ENCODE peak calls at places on chromosomes 5 and 9, in five cellular contexts. One of them, this sample, is unnamed.

GRCh38 chr5:128224336-128224735 is 140.8 kb downstream of the SLC12A2 start:
- DNase-seq in left ventricle myocardium inferior: no peak
- DNase-seq in HFF-Myc: no peak
- DNase-seq in Calu3: no peak
- DNase-seq in MCF 10A: no peak
- DNase-seq in this sample: no peak

GRCh38 chr5:120532835-120533234 is 68.7 kb downstream of the PRR16 start:
- DNase-seq in left ventricle myocardium inferior: no peak
- DNase-seq in HFF-Myc: no peak
- DNase-seq in Calu3: peak; percentile 10
- DNase-seq in MCF 10A: no peak
- DNase-seq in this sample: no peak

GRCh38 chr9:106718996-106719395 is 144.0 kb upstream of the ZNF462 start:
- DNase-seq in left ventricle myocardium inferior: no peak
- DNase-seq in HFF-Myc: no peak
- DNase-seq in Calu3: no peak
- DNase-seq in MCF 10A: peak; percentile 43
- DNase-seq in this sample: no peak

GRCh38 chr9:65411901-65412300 is 126.9 kb upstream of the FOXD4L5 start:
- DNase-seq in left ventricle myocardium inferior: no peak
- DNase-seq in HFF-Myc: no peak
- DNase-seq in Calu3: no peak
- DNase-seq in MCF 10A: no peak
- DNase-seq in this sample: no peak

GRCh38 chr5:157431544-157432200 is 28.3 kb upstream of the NIPAL4 start:
- DNase-seq in left ventricle myocardium inferior: no peak
- DNase-seq in HFF-Myc: peak; percentile 54
- DNase-seq in Calu3: peak; percentile 52
- DNase-seq in MCF 10A: peak; percentile 82
- DNase-seq in this sample: no peak

GRCh38 chr9:136848393-136849037 is 694 bp upstream of the PHPT1 start:
- DNase-seq in left ventricle myocardium inferior: peak; percentile 51
- DNase-seq in HFF-Myc: no peak
- DNase-seq in Calu3: peak; percentile 44
- DNase-seq in MCF 10A: peak; percentile 47
- DNase-seq in this sample: no peak

GRCh38 chr5:172868924-172869565 is 35.0 kb downstream of the ERGIC1 start:
- DNase-seq in left ventricle myocardium inferior: peak; percentile 81
- DNase-seq in HFF-Myc: no peak
- DNase-seq in Calu3: peak; percentile 54
- DNase-seq in MCF 10A: peak; percentile 99
- DNase-seq in this sample: no peak

GRCh38 chr5:59660737-59661136 is 232.8 kb downstream of the PDE4D start:
- DNase-seq in left ventricle myocardium inferior: no peak
- DNase-seq in HFF-Myc: no peak
- DNase-seq in Calu3: peak; percentile 11
- DNase-seq in MCF 10A: peak; percentile 36
- DNase-seq in this sample: no peak

GRCh38 chr9:70998962-70999361 is 122.5 kb downstream of the TRPM3 start:
- DNase-seq in left ventricle myocardium inferior: no peak
- DNase-seq in HFF-Myc: no peak
- DNase-seq in Calu3: no peak
- DNase-seq in MCF 10A: no peak
- DNase-seq in this sample: no peak

GRCh38 chr9:123960965-123961364 is 31.0 kb upstream of the DENND1A start:
- DNase-seq in left ventricle myocardium inferior: no peak
- DNase-seq in HFF-Myc: no peak
- DNase-seq in Calu3: no peak
- DNase-seq in MCF 10A: no peak
- DNase-seq in this sample: no peak

GRCh38 chr9:133440884-133441283 is 18.7 kb downstream of the ADAMTS13 start:
- DNase-seq in left ventricle myocardium inferior: no peak
- DNase-seq in HFF-Myc: no peak
- DNase-seq in Calu3: no peak
- DNase-seq in MCF 10A: no peak
- DNase-seq in this sample: no peak

GRCh38 chr5:31889131-31889561 is 250.2 kb downstream of the PDZD2 start:
- DNase-seq in left ventricle myocardium inferior: no peak
- DNase-seq in HFF-Myc: no peak
- DNase-seq in Calu3: no peak
- DNase-seq in MCF 10A: no peak
- DNase-seq in this sample: no peak

GRCh38 chr5:132253452-132254320 is 3.8 kb upstream of the PDLIM4 start:
- DNase-seq in left ventricle myocardium inferior: no peak
- DNase-seq in HFF-Myc: no peak
- DNase-seq in Calu3: no peak
- DNase-seq in MCF 10A: no peak
- DNase-seq in this sample: peak; percentile 53

GRCh38 chr5:132251220-132251725 is 6.2 kb upstream of the PDLIM4 start:
- DNase-seq in left ventricle myocardium inferior: no peak
- DNase-seq in HFF-Myc: no peak
- DNase-seq in Calu3: no peak
- DNase-seq in MCF 10A: no peak
- DNase-seq in this sample: no peak

GRCh38 chr5:132253008-132253441 is 4.5 kb upstream of the PDLIM4 start:
- DNase-seq in left ventricle myocardium inferior: no peak
- DNase-seq in HFF-Myc: no peak
- DNase-seq in Calu3: no peak
- DNase-seq in MCF 10A: no peak
- DNase-seq in this sample: peak; percentile 61

GRCh38 chr5:132246806-132247205 is 10.7 kb upstream of the PDLIM4 start:
- DNase-seq in left ventricle myocardium inferior: no peak
- DNase-seq in HFF-Myc: no peak
- DNase-seq in Calu3: no peak
- DNase-seq in MCF 10A: no peak
- DNase-seq in this sample: no peak

DNA sequence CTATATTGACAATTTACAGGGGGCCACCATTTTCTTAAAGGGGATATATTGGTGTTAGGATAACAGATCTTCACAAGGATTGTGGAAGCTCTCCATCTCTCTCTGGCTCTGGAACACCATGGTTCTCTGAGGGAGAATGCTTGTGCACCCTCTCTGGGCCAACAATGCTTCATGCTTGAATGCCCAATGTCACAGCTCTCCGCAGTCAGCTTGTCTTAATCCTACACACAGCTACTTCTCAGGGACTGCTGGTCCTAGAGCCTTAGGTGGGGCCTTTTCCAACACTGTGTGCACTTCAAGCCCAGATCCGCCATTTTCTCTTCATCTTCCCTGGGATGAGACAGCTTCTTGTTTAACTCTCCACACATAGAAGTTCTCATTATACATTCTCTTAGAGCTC is 6.9 kb upstream of the PDLIM4 start:
- DNase-seq in left ventricle myocardium inferior: no peak
- DNase-seq in HFF-Myc: no peak
- DNase-seq in Calu3: no peak
- DNase-seq in MCF 10A: no peak
- DNase-seq in this sample: no peak
- TF ChIP-seq CTCF in left ventricle myocardium inferior: no peak
- TF ChIP-seq CTCF in HFF-Myc: no peak
- TF ChIP-seq CTCF in Calu3: no peak
- TF ChIP-seq CTCF in MCF 10A: no peak
- TF ChIP-seq CTCF in this sample: no peak

DNA sequence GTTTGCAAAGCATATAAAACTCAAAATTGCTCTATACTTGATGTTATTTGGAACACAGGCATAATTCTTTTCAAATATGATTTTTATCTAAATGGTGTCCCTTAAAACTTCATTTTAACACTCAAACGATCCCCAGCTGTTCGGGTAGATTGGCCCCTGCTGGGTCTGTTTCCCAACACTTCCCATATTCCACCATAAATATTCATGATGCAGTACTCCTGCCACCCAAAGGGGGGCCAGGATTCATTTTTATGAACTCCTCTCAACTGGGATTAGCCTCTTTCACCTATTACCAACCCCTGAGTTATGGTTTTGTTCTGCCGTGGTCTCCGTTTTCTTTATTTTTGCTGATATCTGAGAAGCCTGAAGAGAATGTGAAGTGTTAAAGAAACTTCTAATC is 383.9 kb downstream of the DMRT2 start:
- DNase-seq in left ventricle myocardium inferior: no peak
- DNase-seq in HFF-Myc: no peak
- DNase-seq in Calu3: no peak
- DNase-seq in MCF 10A: peak; percentile 35
- DNase-seq in this sample: no peak
- TF ChIP-seq CTCF in left ventricle myocardium inferior: peak; percentile 19
- TF ChIP-seq CTCF in HFF-Myc: no peak
- TF ChIP-seq CTCF in Calu3: no peak
- TF ChIP-seq CTCF in MCF 10A: peak; percentile 42
- TF ChIP-seq CTCF in this sample: peak; percentile 33

DNA sequence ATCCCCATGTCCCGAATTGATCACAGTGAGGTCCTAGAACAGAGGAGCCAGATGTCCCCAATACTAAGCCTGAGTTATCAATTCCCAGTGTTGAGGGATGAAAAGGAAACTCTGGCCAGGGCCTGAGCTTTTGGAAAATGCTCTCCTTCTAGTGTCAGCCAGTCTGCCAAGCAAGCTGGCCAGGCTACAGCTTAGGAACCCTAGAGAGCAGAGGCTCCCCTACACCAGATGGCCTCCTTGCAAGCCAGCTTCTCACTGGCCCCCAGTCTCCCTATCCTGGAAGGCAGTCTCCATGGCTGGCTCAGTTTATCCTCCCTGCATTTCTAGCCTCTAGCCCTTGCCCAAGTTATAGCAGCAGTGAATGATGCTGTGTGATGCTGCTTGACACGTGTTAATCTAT is 204.7 kb upstream of the WWC1 start:
- DNase-seq in left ventricle myocardium inferior: no peak
- DNase-seq in HFF-Myc: no peak
- DNase-seq in Calu3: no peak
- DNase-seq in MCF 10A: no peak
- DNase-seq in this sample: no peak
- TF ChIP-seq CTCF in left ventricle myocardium inferior: no peak
- TF ChIP-seq CTCF in HFF-Myc: no peak
- TF ChIP-seq CTCF in Calu3: peak; percentile 4
- TF ChIP-seq CTCF in MCF 10A: no peak
- TF ChIP-seq CTCF in this sample: peak; percentile 3

DNA sequence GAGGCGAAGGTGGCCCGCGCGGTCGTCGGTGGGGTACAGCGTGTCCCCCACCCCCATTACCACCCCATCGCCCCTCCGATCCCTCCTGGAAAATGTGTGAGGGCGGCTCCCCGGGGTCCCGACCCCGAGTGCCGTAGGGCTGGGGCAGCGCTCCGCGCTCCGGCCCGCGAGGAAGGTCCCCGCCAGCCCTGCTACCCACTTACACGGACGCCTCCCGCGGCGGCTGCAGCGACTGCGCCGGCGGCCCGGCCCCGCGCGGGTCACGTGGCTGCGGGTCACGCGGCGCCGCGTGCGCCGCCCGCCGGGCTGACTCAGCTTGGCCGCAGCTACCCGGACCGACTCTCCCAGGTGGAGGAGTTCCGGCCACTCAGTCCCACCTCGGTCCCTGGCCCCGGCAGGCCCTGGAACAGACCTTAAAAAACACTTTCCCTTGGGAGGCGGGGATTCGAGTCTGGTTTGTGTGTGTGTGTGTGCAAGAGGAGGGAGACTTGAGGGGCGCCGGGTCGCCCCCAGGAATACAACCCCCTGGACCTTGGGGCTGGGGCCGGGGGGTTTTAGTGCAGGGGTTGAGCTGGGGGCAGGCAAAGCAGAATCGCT is at the start of gene GNPDA1:
- DNase-seq in left ventricle myocardium inferior: peak; percentile 85
- DNase-seq in HFF-Myc: no peak
- DNase-seq in Calu3: peak; percentile 89
- DNase-seq in MCF 10A: peak; percentile 78
- DNase-seq in this sample: no peak
- TF ChIP-seq CTCF in left ventricle myocardium inferior: peak; percentile 39
- TF ChIP-seq CTCF in HFF-Myc: no peak
- TF ChIP-seq CTCF in Calu3: no peak
- TF ChIP-seq CTCF in MCF 10A: no peak
- TF ChIP-seq CTCF in this sample: no peak

GRCh38 chr5:38113456-38113855 is 144.9 kb upstream of the EGFLAM start:
- DNase-seq in left ventricle myocardium inferior: no peak
- DNase-seq in HFF-Myc: no peak
- DNase-seq in Calu3: no peak
- DNase-seq in MCF 10A: no peak
- DNase-seq in this sample: no peak
- TF ChIP-seq CTCF in left ventricle myocardium inferior: no peak
- TF ChIP-seq CTCF in HFF-Myc: no peak
- TF ChIP-seq CTCF in Calu3: no peak
- TF ChIP-seq CTCF in MCF 10A: no peak
- TF ChIP-seq CTCF in this sample: no peak

DNA sequence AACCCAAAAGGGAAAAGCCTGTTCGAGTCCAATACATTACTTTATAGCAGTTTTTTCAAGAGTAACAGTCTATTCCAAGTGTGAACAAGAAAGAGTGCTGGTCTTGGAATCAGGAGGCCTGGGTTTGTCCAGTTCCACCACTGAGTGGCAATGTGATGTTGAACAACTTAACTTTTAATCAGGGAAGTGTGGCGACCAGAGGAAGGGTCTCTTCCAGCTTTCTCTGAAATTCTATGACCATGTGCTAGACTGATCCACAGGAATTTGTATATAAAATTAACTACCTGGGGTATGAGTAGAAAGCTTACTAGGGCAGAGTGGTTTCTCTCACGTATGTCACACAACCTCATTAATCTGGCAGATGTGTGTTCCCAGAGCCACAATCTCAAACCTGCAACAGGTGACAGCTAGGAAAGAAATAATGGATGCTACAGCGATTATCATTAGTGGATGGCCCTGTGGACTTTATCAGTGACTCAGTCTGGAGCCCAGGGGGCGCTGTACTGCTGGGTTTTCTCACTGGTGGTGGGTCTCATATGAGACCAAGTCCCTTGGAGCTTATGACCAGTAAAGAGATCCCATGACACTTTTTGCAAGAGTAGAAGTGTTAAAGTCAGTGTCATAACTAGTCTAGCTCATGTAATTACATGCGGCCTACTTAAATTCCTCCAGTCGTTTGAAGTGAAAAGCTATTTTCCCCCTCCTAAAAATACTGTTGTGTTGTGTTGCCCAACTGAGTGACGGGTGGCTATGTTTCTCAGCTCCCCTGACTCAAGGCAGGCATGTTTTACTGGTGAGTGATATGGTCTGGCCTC is 116.5 kb downstream of the GDNF start:
- DNase-seq in left ventricle myocardium inferior: no peak
- DNase-seq in HFF-Myc: no peak
- DNase-seq in Calu3: peak; percentile 38
- DNase-seq in MCF 10A: peak; percentile 17
- DNase-seq in this sample: no peak
- TF ChIP-seq CTCF in left ventricle myocardium inferior: peak; percentile 27
- TF ChIP-seq CTCF in HFF-Myc: peak; percentile 56
- TF ChIP-seq CTCF in Calu3: peak; percentile 41
- TF ChIP-seq CTCF in MCF 10A: peak; percentile 49
- TF ChIP-seq CTCF in this sample: peak; percentile 66

This sample was measured in chondrocyte.